ENCODE peak calls at places on chromosome 3, in ten cellular contexts. U is cardiac muscle cell; Y is nucleus accumbens; F is NCI-H1092; J is effector memory CD4-positive, alpha-beta T cell; W is IMR-90; Z is endodermal cell; G is amygdala; H is stimulated activated naive CD8-positive, alpha-beta T cell treated with anti-CD3 and anti-CD28 coated beads, Interleukin-15, Interleukin-2, amounts not matched to agents 100 U/mL and 50 U/mL, for 24 hours; E is posterior cingulate gyrus. T is an unnamed sample.

GRCh38 chr3:13853256-13853977 is 26.5 kb downstream of the WNT7A start:
- DNase-seq in U (no peak), Y (no peak), F (no peak), J (no peak), W (no peak), Z (no peak), G (no peak), H (no peak), E (no peak), T (no peak)

GRCh38 chr3:190108789-190109188 is 11.9 kb downstream of the P3H2 start:
- DNase-seq in U (peak), Y (no peak), F (no peak), J (no peak), W (no peak), Z (no peak), G (no peak), H (no peak), E (no peak), T (no peak)

GRCh38 chr3:194134231-194134756 is 1.7 kb upstream of the HES1 start:
- DNase-seq in U (peak), Y (no peak), F (peak), J (peak), W (no peak), Z (no peak), G (no peak), H (peak), E (no peak), T (peak)

GRCh38 chr3:160154033-160154432 is 71.2 kb upstream of the C3orf80 start:
- DNase-seq in U (no peak), Y (no peak), F (no peak), J (no peak), W (peak), Z (no peak), G (no peak), H (no peak), E (no peak), T (no peak)

GRCh38 chr3:124558898-124559649 is 171.2 kb upstream of the UMPS start:
- DNase-seq in U (peak), Y (peak), F (peak), J (no peak), W (peak), Z (peak), G (peak), H (no peak), E (peak), T (no peak)

GRCh38 chr3:81302045-81302444 is 459.4 kb downstream of the GBE1 start:
- DNase-seq in U (peak), Y (peak), F (peak), J (no peak), W (peak), Z (peak), G (no peak), H (peak), E (peak), T (no peak)

GRCh38 chr3:73571238-73571741 is 53.5 kb downstream of the PDZRN3 start:
- DNase-seq in U (no peak), Y (no peak), F (no peak), J (no peak), W (no peak), Z (peak), G (no peak), H (no peak), E (no peak), T (no peak)

GRCh38 chr3:101676219-101676764 is 640 bp downstream of the ZBTB11 start:
- DNase-seq in U (peak), Y (no peak), F (no peak), J (peak), W (peak), Z (peak), G (no peak), H (peak), E (peak), T (peak)

GRCh38 chr3:144756704-144757440 is 785.2 kb downstream of the DIPK2A start:
- DNase-seq in U (no peak), Y (no peak), F (no peak), J (no peak), W (no peak), Z (no peak), G (no peak), H (no peak), E (no peak), T (no peak)

GRCh38 chr3:62139957-62140356 is 233.4 kb downstream of the FEZF2 start:
- DNase-seq in U (peak), Y (no peak), F (no peak), J (no peak), W (peak), Z (no peak), G (no peak), H (no peak), E (no peak), T (no peak)

GRCh38 chr3:37163262-37164020 is 10.9 kb downstream of the LRRFIP2 start:
- DNase-seq in U (peak), Y (no peak), F (no peak), J (no peak), W (peak), Z (peak), G (no peak), H (peak), E (no peak), T (no peak)

GRCh38 chr3:160444411-160444810 is 5.2 kb downstream of the TRIM59 start:
- DNase-seq in U (no peak), Y (no peak), F (no peak), J (no peak), W (no peak), Z (no peak), G (no peak), H (no peak), E (no peak), T (no peak)

GRCh38 chr3:58464875-58465274 is 27.0 kb upstream of the KCTD6 start:
- DNase-seq in U (no peak), Y (no peak), F (no peak), J (no peak), W (no peak), Z (no peak), G (no peak), H (no peak), E (no peak), T (no peak)

GRCh38 chr3:106814231-106814630 is 563.0 kb upstream of the CCDC54 start:
- DNase-seq in U (peak), Y (peak), F (no peak), J (no peak), W (no peak), Z (no peak), G (no peak), H (no peak), E (peak), T (no peak)

GRCh38 chr3:165817160-165817709 is 20.0 kb downstream of the BCHE start:
- DNase-seq in U (no peak), Y (no peak), F (no peak), J (no peak), W (no peak), Z (no peak), G (no peak), H (no peak), E (no peak), T (no peak)

GRCh38 chr3:108125550-108126071 is 34.8 kb upstream of the CD47 start:
- DNase-seq in U (no peak), Y (no peak), F (peak), J (peak), W (no peak), Z (no peak), G (no peak), H (peak), E (no peak), T (peak)

GRCh38 chr3:126540342-126540849 is 16.4 kb downstream of the CHST13 start:
- DNase-seq in U (peak), Y (no peak), F (no peak), J (no peak), W (peak), Z (peak), G (peak), H (no peak), E (peak), T (no peak)

GRCh38 chr3:188052229-188052965 is 101.6 kb upstream of the LPP start:
- DNase-seq in U (peak), Y (peak), F (no peak), J (no peak), W (peak), Z (peak), G (peak), H (no peak), E (peak), T (no peak)

GRCh38 chr3:129793947-129794318 is 99.6 kb downstream of the TMCC1 start:
- DNase-seq in U (no peak), Y (no peak), F (peak), J (no peak), W (no peak), Z (peak), G (no peak), H (no peak), E (no peak), T (no peak)

GRCh38 chr3:169501777-169502320 is 161.7 kb downstream of the MECOM start:
- DNase-seq in U (no peak), Y (no peak), F (no peak), J (no peak), W (no peak), Z (no peak), G (no peak), H (no peak), E (no peak), T (no peak)

GRCh38 chr3:77620009-77620408 is 580.1 kb downstream of the ROBO2 start:
- DNase-seq in U (no peak), Y (no peak), F (no peak), J (no peak), W (peak), Z (no peak), G (no peak), H (no peak), E (no peak), T (no peak)

T was measured in GM06990.